ENCODE peak calls at places on chromosome 14, in five cellular contexts. T is left ventricle myocardium inferior; R is upper lobe of right lung; G is CD4-positive, CD25-positive, alpha-beta regulatory T cell; J is stomach. D is an unnamed sample.

GRCh38 chr14:65414961-65415589 is 2.5 kb downstream of the FUT8 start:
- DNase-seq in J (no peak), R (no peak), G (peak; percentile 68), T (no peak), D (peak; percentile 9)

GRCh38 chr14:29376251-29376650 is 551.4 kb downstream of the PRKD1 start:
- DNase-seq in T (no peak), J (no peak), R (no peak), G (no peak), D (no peak)

GRCh38 chr14:59678352-59678751 is 101.7 kb upstream of the CCDC175 start:
- DNase-seq in T (no peak), J (no peak), R (no peak), G (no peak), D (no peak)

GRCh38 chr14:106622200-106622745 is 1095.9 kb downstream of the TMEM121 start:
- DNase-seq in T (no peak), R (no peak), G (peak; percentile 61), J (no peak), D (no peak)

GRCh38 chr14:99360774-99361595 is 89.0 kb upstream of the BCL11B start:
- DNase-seq in J (no peak), T (no peak), G (no peak), R (no peak), D (no peak)

GRCh38 chr14:61720302-61720677 is 25.0 kb downstream of the HIF1A start:
- DNase-seq in T (no peak), R (no peak), J (no peak), G (peak; percentile 19), D (peak; percentile 39)

GRCh38 chr14:81031488-81031887 is 76.1 kb downstream of the TSHR start:
- DNase-seq in J (peak; percentile 70), G (no peak), R (no peak), T (no peak), D (no peak)

GRCh38 chr14:93994919-93995682 is 2.0 kb upstream of the CCDC197 start:
- DNase-seq in G (peak; percentile 50), T (peak; percentile 40), J (peak; percentile 38), R (no peak), D (peak; percentile 93)

GRCh38 chr14:21071225-21072041 is 1.3 kb downstream of the ARHGEF40 start:
- DNase-seq in R (peak; percentile 87), T (peak; percentile 91), G (peak; percentile 46), J (peak; percentile 73), D (peak; percentile 94)

GRCh38 chr14:99529899-99530298 is 48.7 kb downstream of the CCNK start:
- DNase-seq in T (no peak), G (no peak), R (no peak), J (no peak), D (peak; percentile 15)

GRCh38 chr14:36214476-36215216 is 38.1 kb upstream of the PTCSC3 start:
- DNase-seq in T (no peak), J (no peak), G (no peak), R (no peak), D (peak; percentile 15)

GRCh38 chr14:90443161-90444076 is 46.6 kb downstream of the CALM1 start:
- DNase-seq in G (no peak), R (peak; percentile 28), T (no peak), J (no peak), D (no peak)

GRCh38 chr14:93705513-93706156 is 82.7 kb downstream of the PRIMA1 start:
- DNase-seq in R (no peak), T (no peak), J (no peak), G (no peak), D (no peak)

GRCh38 chr14:32382704-32383103 is 53.6 kb downstream of the AKAP6 start:
- DNase-seq in T (no peak), J (no peak), R (no peak), G (no peak), D (no peak)

GRCh38 chr14:30058401-30058800 is 130.8 kb upstream of the PRKD1 start:
- DNase-seq in R (no peak), T (no peak), G (no peak), J (no peak), D (peak; percentile 10)

GRCh38 chr14:93012516-93013367 is 89.8 kb downstream of the CHGA start:
- DNase-seq in J (no peak), G (no peak), T (no peak), R (no peak), D (no peak)

GRCh38 chr14:74578479-74578878 is 33.6 kb downstream of the LTBP2 start:
- DNase-seq in G (no peak), J (no peak), R (no peak), T (no peak), D (no peak)
- H3K4me1 ChIP-seq in G (peaks cover 15% of the 10 kb centered on the region), J (peaks cover 55% of the 10 kb centered on the region), R (peaks cover 35% of the 10 kb centered on the region), T (peaks cover 36% of the 10 kb centered on the region), D (peaks cover 41% of the 10 kb centered on the region)

GRCh38 chr14:75279153-75279738 is 618 bp downstream of the FOS start:
- DNase-seq in J (no peak), G (peak; percentile 56), T (peak; percentile 80), R (peak; percentile 82), D (peak; percentile 76)

GRCh38 chr14:75278422-75279152 is at the start of gene FOS:
- DNase-seq in T (peak; percentile 91), J (peak; percentile 93), R (peak; percentile 95), G (peak; percentile 91), D (peak; percentile 92)

GRCh38 chr14:75277796-75278421 is 719 bp upstream of the FOS start:
- DNase-seq in G (no peak), T (no peak), R (no peak), J (no peak), D (no peak)

GRCh38 chr14:75275598-75275997 is 3.0 kb upstream of the FOS start:
- DNase-seq in T (no peak), J (no peak), R (no peak), G (no peak), D (no peak)

GRCh38 chr14:75277000-75277795 is 1.4 kb upstream of the FOS start:
- DNase-seq in R (peak; percentile 95), T (peak; percentile 91), J (peak; percentile 90), G (peak; percentile 28), D (peak; percentile 80)
- H3K4me1 ChIP-seq in R (peaks cover 51% of the 10 kb centered on the region), T (peaks cover 68% of the 10 kb centered on the region), J (peaks cover 64% of the 10 kb centered on the region), G (peaks cover 33% of the 10 kb centered on the region), D (peaks cover 32% of the 10 kb centered on the region)

GRCh38 chr14:70648374-70648773 is 6.7 kb downstream of the TTC9 start:
- DNase-seq in T (no peak), G (no peak), R (no peak), J (no peak), D (no peak)

GRCh38 chr14:70651522-70651921 is 9.8 kb downstream of the TTC9 start:
- DNase-seq in T (no peak), R (no peak), J (no peak), G (no peak), D (no peak)

GRCh38 chr14:70646705-70647104 is 5.0 kb downstream of the TTC9 start:
- DNase-seq in R (no peak), G (no peak), J (no peak), T (no peak), D (no peak)

GRCh38 chr14:70652871-70653270 is 11.2 kb downstream of the TTC9 start:
- DNase-seq in G (no peak), J (no peak), T (no peak), R (no peak), D (no peak)

DNA sequence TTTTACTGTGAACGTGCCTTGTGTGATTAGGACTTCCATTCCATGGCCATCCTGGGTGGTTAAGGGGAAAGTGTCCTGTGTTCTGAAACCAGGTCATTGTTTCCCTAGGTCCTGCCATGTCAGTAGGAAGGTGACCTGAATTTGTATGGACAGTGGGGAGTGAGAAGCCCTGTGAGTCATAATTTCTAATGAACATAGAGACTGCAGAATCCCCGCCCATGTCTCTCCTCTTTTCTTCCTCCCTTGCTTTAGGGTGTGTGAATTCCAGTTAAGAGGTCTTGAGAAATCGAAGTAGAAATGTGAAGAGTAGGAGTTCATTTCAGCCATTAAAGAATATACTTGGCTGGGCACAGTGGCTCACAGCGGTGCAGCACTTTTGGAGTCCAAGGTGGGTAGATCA is 8.1 kb downstream of the TTC9 start:
- DNase-seq in G (no peak), J (no peak), R (no peak), T (no peak), D (no peak)
- H3K4me1 ChIP-seq in G (peaks cover 59% of the 10 kb centered on the region), J (no peaks in the 10 kb centered on the region), R (no peaks in the 10 kb centered on the region), T (peaks cover 15% of the 10 kb centered on the region), D (no peaks in the 10 kb centered on the region)

GRCh38 chr14:101839661-101840060 is 78.2 kb downstream of the PPP2R5C start:
- DNase-seq in T (no peak), J (no peak), G (no peak), R (no peak), D (no peak)
- H3K4me1 ChIP-seq in T (peaks cover 98% of the 10 kb centered on the region), J (peaks cover 94% of the 10 kb centered on the region), G (peaks cover 77% of the 10 kb centered on the region), R (peaks cover 26% of the 10 kb centered on the region), D (peaks cover 17% of the 10 kb centered on the region)

DNA sequence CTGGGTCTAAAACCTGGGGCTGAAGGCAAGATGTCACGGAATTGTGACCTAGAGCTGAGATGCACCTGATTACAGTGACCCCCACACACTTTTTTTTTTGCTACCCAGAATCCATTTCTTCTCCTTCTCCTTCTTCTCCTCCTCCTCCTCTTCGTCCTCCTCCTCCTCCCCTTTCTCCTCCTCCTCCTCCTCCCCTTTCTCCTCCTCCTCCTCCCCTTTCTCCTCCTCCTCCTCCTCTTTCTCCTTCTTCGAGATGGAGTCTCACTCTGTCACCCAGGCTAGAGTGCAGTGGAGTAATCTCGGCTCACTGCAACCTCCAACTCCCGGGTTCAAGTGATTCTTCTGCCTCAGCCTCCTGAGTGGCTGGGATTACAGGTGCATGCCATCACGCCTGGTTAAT is 19.4 kb upstream of the FLVCR2 start:
- DNase-seq in G (no peak), T (no peak), R (no peak), J (no peak), D (no peak)
- H3K4me1 ChIP-seq in G (peaks cover 20% of the 10 kb centered on the region), T (peaks cover 7% of the 10 kb centered on the region), R (peaks cover 5% of the 10 kb centered on the region), J (peaks cover 11% of the 10 kb centered on the region), D (no peaks in the 10 kb centered on the region)

GRCh38 chr14:33932526-33933292 is 18.2 kb downstream of the EGLN3 start:
- DNase-seq in T (no peak), R (no peak), G (no peak), J (no peak), D (peak; percentile 42)

GRCh38 chr14:33934043-33934750 is 16.7 kb downstream of the EGLN3 start:
- DNase-seq in J (no peak), R (no peak), G (no peak), T (no peak), D (no peak)

GRCh38 chr14:33934938-33935337 is 15.9 kb downstream of the EGLN3 start:
- DNase-seq in G (no peak), R (no peak), J (no peak), T (no peak), D (no peak)

GRCh38 chr14:33932033-33932432 is 18.8 kb downstream of the EGLN3 start:
- DNase-seq in T (no peak), J (no peak), R (no peak), G (no peak), D (no peak)

GRCh38 chr14:33933386-33933934 is 17.4 kb downstream of the EGLN3 start:
- DNase-seq in G (no peak), T (no peak), J (no peak), R (no peak), D (no peak)
- H3K4me1 ChIP-seq in G (no peaks in the 10 kb centered on the region), T (peaks cover 84% of the 10 kb centered on the region), J (peaks cover 51% of the 10 kb centered on the region), R (peaks cover 3% of the 10 kb centered on the region), D (peaks cover 4% of the 10 kb centered on the region)

GRCh38 chr14:100856056-100856950 is 30.4 kb downstream of the MEG3 start:
- DNase-seq in G (no peak), J (no peak), R (no peak), T (peak; percentile 3), D (no peak)
- H3K4me1 ChIP-seq in G (no peaks in the 10 kb centered on the region), J (no peaks in the 10 kb centered on the region), R (no peaks in the 10 kb centered on the region), T (no peaks in the 10 kb centered on the region), D (peaks cover 2% of the 10 kb centered on the region)

D was measured in astrocyte.